ENCODE peak calls at places on chromosomes 6 and 20, in six cellular contexts. Z is choroid plexus epithelial cell; V is LNCaP clone FGC; J is CD4-positive, alpha-beta T cell; S is fibroblast of villous mesenchyme; A is activated CD8-positive, alpha-beta T cell treated with anti-CD3 and anti-CD28 coated beads for 36 hours. K is an unnamed sample.
A peak's percentile ranks its signal among the peaks of the same experiment; 100 is the strongest.

GRCh38 chr6:139540276-139540675 is 165.8 kb upstream of the CITED2 start:
- DNase-seq in V (no peak), Z (peak; percentile 69), S (peak; percentile 48), J (peak; percentile 15), A (peak; percentile 75), K (peak; percentile 31)

GRCh38 chr6:34132486-34133185 is 13.3 kb downstream of the GRM4 start:
- DNase-seq in Z (peak; percentile 45), S (peak; percentile 39), V (no peak), J (peak; percentile 18), A (peak; percentile 43), K (peak; percentile 70)

GRCh38 chr6:80467408-80467807 is 360.9 kb downstream of the BCKDHB start:
- DNase-seq in A (no peak), S (no peak), J (no peak), V (no peak), Z (no peak), K (no peak)

GRCh38 chr6:54291146-54291545 is 17.1 kb upstream of the TINAG start:
- DNase-seq in Z (peak; percentile 65), V (no peak), J (no peak), S (peak; percentile 55), A (no peak), K (no peak)

GRCh38 chr6:130697661-130698535 is 129.3 kb upstream of the SMLR1 start:
- DNase-seq in J (peak; percentile 31), V (no peak), S (peak; percentile 74), Z (peak; percentile 81), A (peak; percentile 82), K (peak; percentile 52)

GRCh38 chr6:52363222-52363867 is 1.4 kb downstream of the PAQR8 start:
- DNase-seq in A (no peak), S (no peak), J (no peak), V (no peak), Z (peak; percentile 34), K (no peak)

GRCh38 chr20:41046716-41047115 is 18.1 kb downstream of the TOP1 start:
- DNase-seq in J (no peak), V (no peak), S (peak; percentile 31), Z (peak; percentile 56), A (peak; percentile 18), K (no peak)

GRCh38 chr6:100893743-100894142 is 12.6 kb upstream of the ASCC3 start:
- DNase-seq in Z (no peak), V (no peak), A (no peak), J (no peak), S (no peak), K (no peak)

GRCh38 chr20:45229264-45230056 is 8.3 kb downstream of the SEMG2 start:
- DNase-seq in S (peak; percentile 16), V (no peak), Z (peak; percentile 7), A (peak; percentile 78), J (no peak), K (peak; percentile 30)

GRCh38 chr6:170370413-170370812 is 63.9 kb downstream of the FAM120B start:
- DNase-seq in V (no peak), Z (no peak), S (no peak), A (no peak), J (no peak), K (peak; percentile 50)

GRCh38 chr6:170371588-170371987 is 65.0 kb downstream of the FAM120B start:
- DNase-seq in J (no peak), S (no peak), V (no peak), A (no peak), Z (no peak), K (no peak)

GRCh38 chr6:170372380-170373325 is 66.1 kb downstream of the FAM120B start:
- DNase-seq in V (peak; percentile 82), J (no peak), A (no peak), Z (no peak), S (no peak), K (no peak)

GRCh38 chr6:170369439-170369838 is 62.9 kb downstream of the FAM120B start:
- DNase-seq in V (no peak), J (no peak), Z (no peak), A (no peak), S (no peak), K (no peak)

GRCh38 chr6:170371091-170371490 is 64.5 kb downstream of the FAM120B start:
- DNase-seq in Z (peak; percentile 61), S (no peak), V (no peak), A (no peak), J (no peak), K (no peak)
- TF ChIP-seq CTCF in Z (no peak), S (no peak), V (no peak), A (no peak), J (no peak), K (no peak)

GRCh38 chr20:47377122-47377722 is 20.7 kb upstream of the ZMYND8 start:
- DNase-seq in A (no peak), Z (no peak), J (no peak), S (no peak), V (no peak), K (no peak)
- TF ChIP-seq CTCF in A (no peak), Z (no peak), J (no peak), S (no peak), V (no peak), K (peak; percentile 26)

GRCh38 chr6:28137458-28138020 is 4.1 kb upstream of the ZKSCAN8 start:
- DNase-seq in J (no peak), V (no peak), A (peak; percentile 31), S (no peak), Z (peak; percentile 33), K (peak; percentile 68)

GRCh38 chr6:28135393-28135792 is 6.3 kb upstream of the ZKSCAN8 start:
- DNase-seq in J (no peak), S (no peak), V (no peak), Z (no peak), A (no peak), K (no peak)

GRCh38 chr6:28134716-28135115 is 7.0 kb upstream of the ZKSCAN8 start:
- DNase-seq in A (no peak), Z (no peak), V (no peak), J (no peak), S (no peak), K (no peak)

GRCh38 chr6:28136585-28137457 is 4.9 kb upstream of the ZKSCAN8 start:
- DNase-seq in A (peak; percentile 83), J (peak; percentile 61), V (peak; percentile 69), Z (peak; percentile 97), S (peak; percentile 98), K (peak; percentile 77)

DNA sequence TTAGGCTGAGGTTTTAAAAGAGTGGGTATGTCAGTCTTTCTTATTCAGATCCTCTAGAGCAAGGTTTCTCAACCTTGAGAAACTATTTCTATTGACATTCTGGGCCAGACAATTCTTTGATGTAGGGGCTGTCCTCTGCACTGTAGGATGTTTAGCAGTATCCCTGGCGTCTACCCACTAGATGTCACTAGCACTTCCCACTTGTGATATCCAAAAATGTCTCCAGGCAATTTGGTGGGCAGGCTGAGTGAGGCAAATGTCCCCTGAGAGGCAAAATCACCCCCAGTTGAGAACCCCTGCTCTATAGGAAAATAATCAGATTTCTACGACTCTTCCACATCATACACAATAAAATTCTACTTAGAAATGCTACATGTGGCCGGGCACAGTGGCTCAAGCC is 7.7 kb upstream of the ZKSCAN8 start:
- DNase-seq in S (peak; percentile 45), A (peak; percentile 42), Z (peak; percentile 70), J (no peak), V (no peak), K (no peak)
- TF ChIP-seq CTCF in S (peak; percentile 56), A (no peak), Z (peak; percentile 65), J (peak; percentile 32), V (peak; percentile 56), K (peak; percentile 56)

DNA sequence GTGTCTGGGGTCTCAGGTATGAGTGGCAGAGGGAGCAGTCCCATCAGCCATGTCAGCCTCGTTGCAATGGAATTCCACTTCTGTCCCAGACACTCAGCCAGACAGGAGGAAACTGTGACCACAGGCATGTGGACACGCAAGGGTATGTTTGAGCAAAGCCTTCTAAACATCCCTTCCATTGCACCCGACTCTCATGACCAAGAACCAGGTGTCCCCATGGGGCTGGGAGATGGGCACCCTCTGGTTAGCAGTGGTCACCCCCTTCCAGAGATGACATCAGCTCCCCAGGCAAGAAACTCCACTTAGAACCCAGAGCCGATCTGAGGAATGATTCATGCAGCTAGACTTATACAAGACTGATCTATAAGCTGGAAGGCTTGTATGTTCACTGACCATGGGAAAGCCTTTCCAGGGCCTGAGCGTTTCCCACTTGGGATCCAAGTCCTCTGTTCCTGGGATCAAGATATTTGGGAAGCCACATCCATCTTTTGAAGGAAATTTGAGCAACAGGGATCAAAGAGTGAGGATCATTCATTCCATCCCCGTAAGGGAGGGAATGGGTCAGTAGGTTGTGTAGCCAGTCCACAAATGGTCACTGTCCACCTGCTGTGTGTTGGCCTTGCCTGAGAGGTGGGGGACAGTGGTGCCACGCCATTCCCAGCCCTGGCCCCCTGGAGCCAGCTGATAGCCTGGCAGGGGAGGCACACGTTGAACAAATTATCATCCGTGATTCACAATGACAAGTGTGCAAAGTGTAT is 3.9 kb upstream of the MRGBP start:
- DNase-seq in V (no peak), J (no peak), Z (peak; percentile 68), S (peak; percentile 32), A (no peak), K (no peak)
- TF ChIP-seq CTCF in V (no peak), J (no peak), Z (no peak), S (no peak), A (no peak), K (no peak)

GRCh38 chr6:15754035-15754705 is 91.3 kb upstream of the DTNBP1 start:
- DNase-seq in V (no peak), A (no peak), J (no peak), Z (peak; percentile 30), S (peak; percentile 24), K (no peak)

GRCh38 chr6:15754706-15755079 is 91.9 kb upstream of the DTNBP1 start:
- DNase-seq in J (no peak), V (no peak), S (no peak), Z (no peak), A (no peak), K (no peak)

GRCh38 chr6:15755555-15755954 is 92.7 kb upstream of the DTNBP1 start:
- DNase-seq in A (no peak), V (no peak), Z (peak; percentile 18), S (peak; percentile 79), J (no peak), K (no peak)

GRCh38 chr6:15751721-15752350 is 89.0 kb upstream of the DTNBP1 start:
- DNase-seq in A (no peak), Z (peak; percentile 11), V (no peak), J (no peak), S (no peak), K (no peak)

DNA sequence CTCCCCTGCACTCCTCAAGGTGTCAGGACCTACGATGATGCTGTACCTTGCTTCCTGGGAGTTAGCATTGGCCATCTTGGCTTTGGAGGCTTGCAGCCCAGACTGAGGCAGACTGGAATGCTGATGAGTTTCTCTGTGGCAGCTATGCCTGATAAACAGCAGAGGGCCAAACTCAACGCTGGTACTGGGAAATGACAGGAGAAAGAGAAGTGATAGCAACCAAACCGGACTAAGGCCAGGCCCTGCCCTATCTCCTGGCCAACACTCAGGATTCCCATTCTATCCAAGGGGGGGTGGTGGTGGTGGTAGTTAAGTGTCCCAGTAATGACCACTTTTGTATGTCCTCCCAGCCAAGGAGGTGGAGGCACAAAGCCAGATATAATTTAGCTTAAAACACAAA is 90.0 kb upstream of the DTNBP1 start:
- DNase-seq in J (no peak), Z (no peak), S (no peak), A (no peak), V (no peak), K (no peak)
- TF ChIP-seq CTCF in J (no peak), Z (peak; percentile 19), S (peak; percentile 19), A (no peak), V (no peak), K (no peak)

DNA sequence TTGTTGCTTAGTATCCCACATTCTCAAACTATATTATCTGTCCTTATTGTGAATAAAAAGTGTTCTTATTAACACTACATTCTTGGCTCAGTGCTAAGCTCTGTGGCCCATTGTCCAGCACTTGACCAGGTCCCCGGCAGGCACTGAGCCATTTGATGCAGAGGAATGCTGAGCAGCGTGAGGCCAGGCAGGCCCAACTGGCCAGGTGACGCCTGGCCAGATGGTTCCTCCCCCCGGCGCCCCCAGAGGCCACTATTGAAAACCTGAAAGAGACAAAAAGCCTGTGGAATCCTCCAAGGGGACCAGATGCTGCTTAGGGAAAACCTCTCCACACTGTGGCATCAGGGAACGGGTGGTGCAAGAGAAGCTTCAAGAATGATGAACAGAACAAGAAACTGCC is 597.5 kb upstream of the JAG1 start:
- DNase-seq in S (no peak), J (no peak), V (no peak), A (no peak), Z (no peak), K (no peak)
- TF ChIP-seq CTCF in S (no peak), J (no peak), V (no peak), A (no peak), Z (peak; percentile 14), K (no peak)

K was measured in GM13976.